ENCODE peak calls at places on chromosomes 13 and 19, in nine cellular contexts. L is lung; J is left ventricle myocardium inferior; W is CD8-positive, alpha-beta memory T cell; P is IMR-90; Z is GM23248; E is effector memory CD4-positive, alpha-beta T cell; A is cardiac muscle cell; K is stomach. H is an unnamed sample.
A peak's percentile ranks its signal among the peaks of the same experiment; 100 is the strongest.

GRCh38 chr19:41792513-41793413 is 3.6 kb upstream of the CEACAM3 start:
- DNase-seq in L (peak; percentile 68), J (peak; percentile 27), W (peak; percentile 23), P (peak; percentile 36), Z (peak; percentile 69), E (peak; percentile 16), A (peak; percentile 61), K (peak; percentile 61), H (no peak)

GRCh38 chr19:51456541-51457290 is 1.5 kb downstream of the SIGLEC8 start:
- DNase-seq in L (no peak), J (no peak), W (no peak), P (no peak), Z (no peak), E (no peak), A (no peak), K (no peak), H (no peak)

GRCh38 chr13:79273045-79273444 is 133.0 kb downstream of the RBM26 start:
- DNase-seq in L (no peak), J (no peak), W (no peak), P (no peak), Z (no peak), E (no peak), A (no peak), K (no peak), H (no peak)

GRCh38 chr19:36160821-36161596 is 8.8 kb upstream of the COX7A1 start:
- DNase-seq in L (no peak), J (no peak), W (no peak), P (no peak), Z (no peak), E (no peak), A (no peak), K (no peak), H (no peak)

GRCh38 chr19:28560786-28561185 is 652.2 kb downstream of the UQCRFS1 start:
- DNase-seq in L (no peak), J (no peak), W (no peak), P (no peak), Z (no peak), E (no peak), A (no peak), K (no peak), H (no peak)

GRCh38 chr19:1313695-1314613 is 28.3 kb downstream of the EFNA2 start:
- DNase-seq in L (no peak), J (no peak), W (no peak), P (no peak), Z (no peak), E (no peak), A (no peak), K (no peak), H (no peak)

GRCh38 chr13:31119966-31120733 is 41.6 kb downstream of the HSPH1 start:
- DNase-seq in L (peak; percentile 26), J (no peak), W (no peak), P (peak; percentile 11), Z (no peak), E (no peak), A (peak; percentile 8), K (no peak), H (peak; percentile 88)

GRCh38 chr13:87084192-87084591 is 587.0 kb upstream of the SLITRK5 start:
- DNase-seq in L (no peak), J (no peak), W (no peak), P (no peak), Z (no peak), E (no peak), A (no peak), K (no peak), H (no peak)

GRCh38 chr13:83414393-83414792 is 467.9 kb downstream of the SLITRK1 start:
- DNase-seq in L (no peak), J (no peak), W (no peak), P (peak; percentile 65), Z (peak; percentile 4), E (no peak), A (no peak), K (no peak), H (no peak)

GRCh38 chr13:23020246-23020843 is 160.4 kb upstream of the SGCG start:
- DNase-seq in L (no peak), J (no peak), W (peak; percentile 21), P (peak; percentile 57), Z (peak; percentile 55), E (no peak), A (peak; percentile 74), K (peak; percentile 41), H (no peak)

GRCh38 chr13:113063091-113063491 is 42.5 kb upstream of the F7 start:
- DNase-seq in L (no peak), J (no peak), W (no peak), P (no peak), Z (no peak), E (no peak), A (no peak), K (no peak), H (no peak)

GRCh38 chr13:23512762-23513395 is 57.3 kb upstream of the TNFRSF19 start:
- DNase-seq in L (no peak), J (no peak), W (no peak), P (no peak), Z (no peak), E (no peak), A (no peak), K (no peak), H (no peak)

GRCh38 chr19:41995959-41996797 is 2.1 kb upstream of the ATP1A3 start:
- DNase-seq in L (no peak), J (no peak), W (no peak), P (no peak), Z (peak; percentile 40), E (no peak), A (no peak), K (no peak), H (no peak)

GRCh38 chr13:71056581-71056980 is 810.4 kb downstream of the DACH1 start:
- DNase-seq in L (no peak), J (no peak), W (no peak), P (no peak), Z (no peak), E (no peak), A (no peak), K (no peak), H (no peak)

GRCh38 chr13:30173301-30173605 is 134.1 kb downstream of the KATNAL1 start:
- DNase-seq in L (no peak), J (no peak), W (no peak), P (no peak), Z (no peak), E (no peak), A (peak; percentile 52), K (no peak), H (no peak)

GRCh38 chr13:60944016-60944415 is 471.6 kb downstream of the PCDH20 start:
- DNase-seq in L (no peak), J (no peak), W (no peak), P (no peak), Z (no peak), E (no peak), A (no peak), K (no peak), H (no peak)

GRCh38 chr19:2235396-2236284 is 489 bp downstream of the PLEKHJ1 start:
- DNase-seq in L (peak; percentile 62), J (peak; percentile 42), W (no peak), P (no peak), Z (peak; percentile 57), E (no peak), A (no peak), K (peak; percentile 79), H (no peak)

DNA sequence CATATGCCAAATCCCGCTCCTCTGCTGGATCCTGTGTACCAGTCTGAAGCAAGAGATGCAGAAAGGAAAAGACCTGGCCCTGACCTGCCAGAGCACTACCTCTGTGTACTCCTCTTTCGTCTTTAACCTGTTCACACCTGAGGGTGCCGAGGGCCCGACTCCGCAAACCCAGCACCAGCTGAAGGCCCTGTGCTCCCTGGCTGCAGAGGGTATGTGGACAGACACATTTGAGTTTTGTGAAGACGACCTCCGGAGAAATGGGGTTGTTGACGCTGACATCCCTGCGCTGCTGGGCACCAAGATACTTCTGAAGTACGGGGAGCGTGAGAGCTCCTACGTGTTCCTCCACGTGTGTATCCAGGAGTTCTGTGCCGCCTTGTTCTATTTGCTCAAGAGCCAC is 22.1 kb downstream of the NLRP4 start:
- DNase-seq in L (no peak), J (no peak), W (no peak), P (no peak), Z (no peak), E (no peak), A (no peak), K (no peak), H (no peak)
- H3K4me3 ChIP-seq in L (no peak overlapping the region), J (no peak overlapping the region), W (no peak overlapping the region), P (no peak overlapping the region), Z (no peak overlapping the region), E (no peak overlapping the region), A (no peak overlapping the region), K (no peak overlapping the region), H (no peak overlapping the region)

GRCh38 chr13:51643882-51644281 is 59.6 kb downstream of the WDFY2 start:
- DNase-seq in L (no peak), J (no peak), W (no peak), P (peak; percentile 95), Z (peak; percentile 94), E (no peak), A (peak; percentile 93), K (no peak), H (no peak)
- H3K27ac ChIP-seq in L (no peak overlapping the region), J (no peak overlapping the region), W (peak overlapping the region; percentile 88), P (no peak overlapping the region), Z (peak overlapping the region; percentile 99), E (peak overlapping the region; percentile 92), A (no peak overlapping the region), K (no peak overlapping the region), H (no peak overlapping the region)

GRCh38 chr13:19090495-19090894 is 91.1 kb downstream of the TUBA3C start:
- DNase-seq in L (no peak), J (no peak), W (no peak), P (no peak), Z (no peak), E (no peak), A (no peak), K (no peak), H (no peak)

GRCh38 chr13:19088416-19088815 is 93.2 kb downstream of the TUBA3C start:
- DNase-seq in L (peak; percentile 24), J (no peak), W (no peak), P (no peak), Z (no peak), E (no peak), A (no peak), K (no peak), H (no peak)

GRCh38 chr13:19089315-19089714 is 92.3 kb downstream of the TUBA3C start:
- DNase-seq in L (no peak), J (no peak), W (no peak), P (no peak), Z (no peak), E (no peak), A (no peak), K (no peak), H (no peak)

DNA sequence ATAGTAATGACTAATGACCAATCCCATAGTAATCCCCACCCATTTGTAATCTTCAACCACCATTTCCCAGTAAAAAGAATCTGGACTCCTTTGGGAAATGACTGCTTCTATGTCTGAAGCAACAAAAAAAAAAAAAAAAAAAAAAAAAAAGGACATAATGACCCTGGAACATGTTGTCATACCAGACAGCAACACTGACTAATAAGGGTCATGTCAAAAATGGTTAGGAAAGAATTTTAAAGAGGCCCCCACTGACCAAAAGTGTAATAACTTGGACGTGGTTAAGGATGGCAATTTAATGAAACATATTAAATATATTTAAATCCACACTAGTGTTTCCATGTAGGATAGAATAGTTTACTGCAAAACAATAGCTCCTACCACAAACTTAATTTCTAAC is 88.2 kb downstream of the TUBA3C start:
- DNase-seq in L (no peak), J (no peak), W (no peak), P (no peak), Z (no peak), E (no peak), A (no peak), K (no peak), H (no peak)
- H3K4me3 ChIP-seq in L (no peak overlapping the region), J (no peak overlapping the region), W (no peak overlapping the region), P (no peak overlapping the region), Z (no peak overlapping the region), E (no peak overlapping the region), A (no peak overlapping the region), K (no peak overlapping the region), H (no peak overlapping the region)

GRCh38 chr13:102825400-102825799 is 20.4 kb upstream of the ERCC5 start:
- DNase-seq in L (no peak), J (no peak), W (no peak), P (no peak), Z (no peak), E (no peak), A (no peak), K (no peak), H (no peak)
- H3K27ac ChIP-seq in L (no peak overlapping the region), J (no peak overlapping the region), W (no peak overlapping the region), P (peak overlapping the region; percentile 75), Z (peak overlapping the region; percentile 97), E (no peak overlapping the region), A (no peak overlapping the region), K (no peak overlapping the region), H (no peak overlapping the region)